ENCODE peak calls at places on chromosomes 13 and 19, in eight cellular contexts. One of them, this sample, is unnamed.

GRCh38 chr19:23415561-23416191 is 20.4 kb upstream of the ZNF91 start:
- DNase-seq in occipital lobe: no peak
- DNase-seq in esophagus squamous epithelium: no peak
- DNase-seq in NCI-H774: peak
- DNase-seq in EH: peak
- DNase-seq in cardiac muscle cell: peak
- DNase-seq in GM04504: no peak
- DNase-seq in natural killer cell: no peak
- DNase-seq in this sample: peak

GRCh38 chr19:15213715-15214381 is 13.1 kb upstream of the NOTCH3 start:
- DNase-seq in occipital lobe: no peak
- DNase-seq in esophagus squamous epithelium: no peak
- DNase-seq in NCI-H774: no peak
- DNase-seq in EH: peak
- DNase-seq in cardiac muscle cell: no peak
- DNase-seq in GM04504: no peak
- DNase-seq in natural killer cell: no peak
- DNase-seq in this sample: no peak

GRCh38 chr19:17794731-17795494 is at the start of gene B3GNT3:
- DNase-seq in occipital lobe: no peak
- DNase-seq in esophagus squamous epithelium: no peak
- DNase-seq in NCI-H774: no peak
- DNase-seq in EH: peak
- DNase-seq in cardiac muscle cell: peak
- DNase-seq in GM04504: no peak
- DNase-seq in natural killer cell: no peak
- DNase-seq in this sample: peak

GRCh38 chr13:95603887-95604533 is 40.5 kb downstream of the DZIP1 start:
- DNase-seq in occipital lobe: peak
- DNase-seq in esophagus squamous epithelium: no peak
- DNase-seq in NCI-H774: no peak
- DNase-seq in EH: no peak
- DNase-seq in cardiac muscle cell: no peak
- DNase-seq in GM04504: no peak
- DNase-seq in natural killer cell: no peak
- DNase-seq in this sample: peak

GRCh38 chr19:4640247-4641000 is 1.1 kb downstream of the TNFAIP8L1 start:
- DNase-seq in occipital lobe: no peak
- DNase-seq in esophagus squamous epithelium: no peak
- DNase-seq in NCI-H774: no peak
- DNase-seq in EH: no peak
- DNase-seq in cardiac muscle cell: no peak
- DNase-seq in GM04504: no peak
- DNase-seq in natural killer cell: no peak
- DNase-seq in this sample: no peak

GRCh38 chr19:4508698-4509097 is 9.6 kb downstream of the PLIN4 start:
- DNase-seq in occipital lobe: no peak
- DNase-seq in esophagus squamous epithelium: no peak
- DNase-seq in NCI-H774: no peak
- DNase-seq in EH: no peak
- DNase-seq in cardiac muscle cell: no peak
- DNase-seq in GM04504: no peak
- DNase-seq in natural killer cell: no peak
- DNase-seq in this sample: peak

GRCh38 chr13:27359203-27359821 is 65.1 kb upstream of the GTF3A start:
- DNase-seq in occipital lobe: peak
- DNase-seq in esophagus squamous epithelium: no peak
- DNase-seq in NCI-H774: peak
- DNase-seq in EH: peak
- DNase-seq in cardiac muscle cell: peak
- DNase-seq in GM04504: peak
- DNase-seq in natural killer cell: peak
- DNase-seq in this sample: peak

GRCh38 chr13:92994056-92994455 is 232.6 kb upstream of the GPC6 start:
- DNase-seq in occipital lobe: no peak
- DNase-seq in esophagus squamous epithelium: no peak
- DNase-seq in NCI-H774: no peak
- DNase-seq in EH: no peak
- DNase-seq in cardiac muscle cell: no peak
- DNase-seq in GM04504: no peak
- DNase-seq in natural killer cell: no peak
- DNase-seq in this sample: no peak

GRCh38 chr13:100987993-100988392 is 313.4 kb upstream of the TMTC4 start:
- DNase-seq in occipital lobe: no peak
- DNase-seq in esophagus squamous epithelium: no peak
- DNase-seq in NCI-H774: no peak
- DNase-seq in EH: peak
- DNase-seq in cardiac muscle cell: peak
- DNase-seq in GM04504: peak
- DNase-seq in natural killer cell: no peak
- DNase-seq in this sample: peak

GRCh38 chr19:4713384-4713951 is 10.2 kb downstream of the DPP9 start:
- DNase-seq in occipital lobe: no peak
- DNase-seq in esophagus squamous epithelium: no peak
- DNase-seq in NCI-H774: no peak
- DNase-seq in EH: peak
- DNase-seq in cardiac muscle cell: no peak
- DNase-seq in GM04504: peak
- DNase-seq in natural killer cell: no peak
- DNase-seq in this sample: peak

GRCh38 chr19:54430306-54431254 is 15.3 kb downstream of the TTYH1 start:
- DNase-seq in occipital lobe: no peak
- DNase-seq in esophagus squamous epithelium: no peak
- DNase-seq in NCI-H774: no peak
- DNase-seq in EH: peak
- DNase-seq in cardiac muscle cell: peak
- DNase-seq in GM04504: no peak
- DNase-seq in natural killer cell: no peak
- DNase-seq in this sample: no peak

GRCh38 chr13:44188257-44188656 is 185.4 kb upstream of the SERP2 start:
- DNase-seq in occipital lobe: no peak
- DNase-seq in esophagus squamous epithelium: no peak
- DNase-seq in NCI-H774: no peak
- DNase-seq in EH: peak
- DNase-seq in cardiac muscle cell: no peak
- DNase-seq in GM04504: no peak
- DNase-seq in natural killer cell: no peak
- DNase-seq in this sample: peak

GRCh38 chr19:27858981-27859581 is 1353.9 kb downstream of the UQCRFS1 start:
- DNase-seq in occipital lobe: no peak
- DNase-seq in esophagus squamous epithelium: no peak
- DNase-seq in NCI-H774: no peak
- DNase-seq in EH: no peak
- DNase-seq in cardiac muscle cell: no peak
- DNase-seq in GM04504: no peak
- DNase-seq in natural killer cell: no peak
- DNase-seq in this sample: no peak

This sample was measured in RPMI7951.